ENCODE peak calls at places on chromosome 4, in four cellular contexts. G is Peyer's patch, W is fibroblast of lung, B is upper lobe of right lung. J is an unnamed sample.

GRCh38 chr4:146495277-146495676 is 26.5 kb downstream of the SLC10A7 start:
- DNase-seq in G (no peak), W (peak; percentile 46), B (no peak), J (no peak)

GRCh38 chr4:47213971-47214370 is 182.6 kb downstream of the GABRB1 start:
- DNase-seq in G (no peak), W (peak; percentile 98), B (no peak), J (no peak)

GRCh38 chr4:78155616-78156105 is 98.5 kb downstream of the FRAS1 start:
- DNase-seq in G (no peak), W (peak; percentile 70), B (no peak), J (no peak)

GRCh38 chr4:23001478-23001877 is 308.7 kb downstream of the GBA3 start:
- DNase-seq in G (no peak), W (peak; percentile 25), B (no peak), J (no peak)

GRCh38 chr4:184719407-184719806 is 14.5 kb downstream of the CENPU start:
- DNase-seq in G (no peak), W (no peak), B (no peak), J (no peak)

GRCh38 chr4:118288097-118288496 is 64.7 kb downstream of the PRSS12 start:
- DNase-seq in G (no peak), W (peak; percentile 33), B (no peak), J (no peak)

GRCh38 chr4:6192245-6192644 is 8.1 kb downstream of the JAKMIP1 start:
- DNase-seq in G (no peak), W (no peak), B (no peak), J (no peak)

GRCh38 chr4:88939697-88940096 is 117.3 kb downstream of the FAM13A start:
- DNase-seq in G (no peak), W (peak; percentile 91), B (no peak), J (no peak)

GRCh38 chr4:86893136-86893535 is 914 bp upstream of the C4orf36 start:
- DNase-seq in G (no peak), W (no peak), B (no peak), J (no peak)

GRCh38 chr4:105650190-105650589 is 58.3 kb downstream of the INTS12 start:
- DNase-seq in G (no peak), W (no peak), B (no peak), J (no peak)

GRCh38 chr4:168924648-168925047 is 85.4 kb downstream of the CBR4 start:
- DNase-seq in G (no peak), W (no peak), B (no peak), J (no peak)

GRCh38 chr4:6942238-6942800 is 32.7 kb downstream of the TBC1D14 start:
- DNase-seq in G (peak; percentile 74), W (peak; percentile 95), B (no peak), J (no peak)

GRCh38 chr4:94127707-94128328 is 79.8 kb upstream of the SMARCAD1 start:
- DNase-seq in G (no peak), W (peak; percentile 32), B (no peak), J (no peak)

GRCh38 chr4:95506264-95506663 is 42.5 kb downstream of the UNC5C start:
- DNase-seq in G (no peak), W (peak; percentile 94), B (no peak), J (no peak)

GRCh38 chr4:42371306-42372063 is 25.8 kb upstream of the SHISA3 start:
- DNase-seq in G (no peak), W (peak; percentile 50), B (no peak), J (no peak)

GRCh38 chr4:82773049-82773448 is 25.5 kb downstream of the SCD5 start:
- DNase-seq in G (no peak), W (no peak), B (no peak), J (no peak)

GRCh38 chr4:54227261-54228063 is 1.6 kb upstream of the PDGFRA start:
- DNase-seq in G (no peak), W (peak; percentile 75), B (no peak), J (peak; percentile 48)

GRCh38 chr4:38323141-38323634 is 340.8 kb upstream of the KLF3 start:
- DNase-seq in G (no peak), W (peak; percentile 68), B (no peak), J (no peak)

GRCh38 chr4:30714408-30715031 is 5.6 kb upstream of the PCDH7 start:
- DNase-seq in G (peak; percentile 66), W (peak; percentile 62), B (no peak), J (no peak)

GRCh38 chr4:139129206-139129605 is 47.8 kb downstream of the ELF2 start:
- DNase-seq in G (no peak), W (no peak), B (no peak), J (no peak)

GRCh38 chr4:152243890-152244595 is 291.8 kb downstream of the FBXW7 start:
- DNase-seq in G (no peak), W (peak; percentile 17), B (no peak), J (no peak)

GRCh38 chr4:123997116-123997515 is 600.5 kb downstream of the SPRY1 start:
- DNase-seq in G (no peak), W (no peak), B (no peak), J (no peak)
- TF ChIP-seq CTCF in G (no peak), W (no peak), B (no peak), J (no peak)

GRCh38 chr4:8280876-8281440 is 11.4 kb downstream of the HTRA3 start:
- DNase-seq in G (no peak), W (no peak), B (no peak), J (no peak)
- H3K27ac ChIP-seq in G (no peak overlapping the region), W (no peak overlapping the region), B (no peak overlapping the region), J (no peak overlapping the region)

GRCh38 chr4:75122424-75123014 is 189.6 kb downstream of the PARM1 start:
- DNase-seq in G (no peak), W (no peak), B (no peak), J (no peak)

DNA sequence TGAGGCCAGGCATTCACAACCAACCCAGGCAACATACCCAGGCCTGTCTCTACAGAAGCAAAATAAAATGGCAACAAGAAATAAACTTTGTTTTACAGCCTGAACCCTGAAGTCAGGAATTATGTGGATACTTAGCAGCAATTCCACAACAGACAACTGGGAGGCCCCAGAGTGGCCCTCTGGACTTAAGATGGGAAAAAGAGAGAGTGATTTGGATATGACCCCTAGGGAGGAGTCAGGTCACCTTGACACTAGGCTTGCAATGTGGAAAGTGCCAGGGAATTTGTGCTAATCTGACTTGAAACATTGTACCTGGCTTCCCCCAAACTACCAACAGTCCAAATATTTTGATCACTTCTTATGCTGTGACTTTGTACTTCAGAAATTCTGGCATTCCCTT is 193.1 kb downstream of the PARM1 start:
- DNase-seq in G (no peak), W (no peak), B (no peak), J (no peak)
- H3K4me3 ChIP-seq in G (no peak overlapping the region), W (no peak overlapping the region), B (no peak overlapping the region), J (no peak overlapping the region)

DNA sequence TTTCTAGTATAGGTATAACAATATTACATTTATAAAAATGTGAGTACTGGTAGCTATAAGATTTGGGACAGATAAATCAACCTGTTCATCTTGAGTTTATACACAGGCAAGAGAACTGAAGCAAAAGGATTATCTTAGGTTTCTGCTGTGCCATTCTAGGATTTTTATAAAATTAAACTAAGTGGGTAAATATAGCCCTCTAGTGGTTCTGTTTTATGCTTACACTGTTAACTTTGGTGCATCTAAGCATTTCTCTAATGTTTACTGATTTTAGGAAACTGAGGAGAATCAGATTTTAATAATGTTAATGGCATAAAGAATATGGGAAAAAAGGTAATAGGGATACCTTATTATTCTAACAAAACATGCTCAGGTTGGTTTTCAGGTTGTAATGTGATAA is 1.1 kb upstream of the RRH start:
- DNase-seq in G (no peak), W (peak; percentile 12), B (no peak), J (no peak)
- TF ChIP-seq CTCF in G (peak; percentile 55), W (no peak), B (peak; percentile 60), J (peak; percentile 54)

DNA sequence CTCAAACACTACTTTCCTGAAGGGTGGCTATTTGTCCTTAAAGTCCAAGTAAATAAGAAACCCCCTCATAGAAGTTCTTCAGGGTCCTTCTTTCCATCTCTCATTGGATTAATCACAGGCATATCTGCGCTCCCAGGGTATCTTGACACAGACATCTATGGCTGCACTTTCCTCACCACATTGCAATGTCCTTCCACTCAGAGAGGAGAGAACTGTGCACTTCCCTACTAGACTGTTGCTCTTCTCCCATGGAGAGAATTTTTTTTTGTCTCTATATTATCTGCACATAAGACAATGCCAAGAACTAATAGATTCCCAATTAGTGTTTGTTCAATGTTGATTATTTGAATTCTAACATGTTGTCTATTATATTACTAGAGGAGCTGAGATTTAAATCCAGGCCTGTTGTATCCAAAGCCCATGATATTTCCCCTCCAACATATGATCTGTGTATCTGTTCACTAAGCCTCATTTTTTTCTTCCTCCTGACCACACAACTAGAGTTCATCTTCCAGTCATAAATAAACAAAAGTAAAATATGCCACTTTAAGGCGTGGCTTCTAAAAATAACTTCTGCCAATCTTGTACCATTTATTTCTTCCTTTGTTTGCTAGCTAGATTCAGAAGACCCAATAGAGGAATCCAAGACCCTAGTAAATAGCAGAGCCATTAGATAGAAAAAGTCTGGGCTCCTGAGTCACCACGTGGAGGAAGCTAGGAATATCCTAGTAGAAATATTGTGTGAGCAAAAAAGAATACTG is 61.5 kb upstream of the FAM241A start:
- DNase-seq in G (no peak), W (peak; percentile 30), B (no peak), J (no peak)
- H3K27ac ChIP-seq in G (no peak overlapping the region), W (no peak overlapping the region), B (no peak overlapping the region), J (no peak overlapping the region)

DNA sequence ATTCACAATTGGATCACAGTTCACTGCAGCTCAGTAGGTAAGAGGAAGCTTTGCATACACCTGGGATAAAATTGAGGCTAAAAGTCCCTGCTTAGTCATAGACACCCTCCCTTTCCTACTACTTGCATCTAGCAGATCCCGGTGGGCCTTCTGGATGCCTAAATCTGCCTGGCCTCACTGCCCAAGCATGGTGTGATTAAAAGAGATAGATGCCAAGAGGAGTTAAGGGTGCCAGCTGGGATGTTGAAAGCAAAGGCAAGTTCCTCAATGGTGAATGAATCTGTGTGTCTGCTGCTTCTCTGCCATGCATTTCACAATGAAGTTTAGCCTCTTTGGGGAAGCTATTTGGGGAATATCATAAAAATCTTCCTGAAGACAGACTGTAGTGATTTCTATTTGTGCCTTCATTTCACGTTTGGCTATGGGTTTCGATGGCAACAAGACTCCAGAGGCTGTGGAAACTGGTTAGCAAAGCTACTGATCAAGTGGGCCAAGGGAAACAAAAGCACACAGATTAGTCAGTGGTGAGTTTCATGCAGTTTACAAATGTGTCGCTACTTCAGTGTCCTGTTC is 534.0 kb downstream of the ANKRD50 start:
- DNase-seq in G (no peak), W (peak; percentile 61), B (no peak), J (no peak)
- H3K4me3 ChIP-seq in G (no peak overlapping the region), W (no peak overlapping the region), B (no peak overlapping the region), J (no peak overlapping the region)

DNA sequence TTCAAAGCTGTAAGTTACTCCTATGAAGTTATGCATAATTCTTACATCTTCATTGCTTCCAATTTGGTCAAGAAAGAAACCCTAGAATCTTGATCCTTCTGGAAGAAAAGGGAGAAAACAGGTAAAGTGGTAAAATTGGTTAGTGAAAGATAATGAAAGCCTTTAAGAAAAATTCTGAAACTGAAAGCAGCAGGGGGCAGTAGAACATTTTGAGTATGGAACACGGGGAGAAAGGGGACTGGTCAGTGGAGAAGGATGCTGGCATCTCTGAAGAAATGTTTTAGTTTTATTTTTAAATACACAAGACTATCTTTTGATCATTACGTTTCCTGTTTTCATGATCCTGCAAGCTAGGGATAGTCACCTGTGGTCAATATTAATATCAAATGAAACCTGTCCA is 54.3 kb downstream of the SLIT2 start:
- DNase-seq in G (no peak), W (no peak), B (no peak), J (no peak)
- TF ChIP-seq CTCF in G (no peak), W (peak; percentile 48), B (peak; percentile 22), J (no peak)

J was measured in lower lobe of right lung.